ENCODE peak calls at places on chromosomes 2 and 18, in ten cellular contexts. Z, Q, S, J, F, G, C, M, O and L are unnamed samples.

GRCh38 chr2:205780645-205781044 is 98.3 kb downstream of the NRP2 start:
- DNase-seq in Z (no peak), Q (no peak), S (no peak), J (no peak), F (no peak), G (no peak), C (no peak), M (no peak), O (no peak), L (no peak)

GRCh38 chr2:1509271-1509995 is 96.2 kb downstream of the TPO start:
- DNase-seq in Z (no peak), Q (no peak), S (no peak), J (no peak), F (peak), G (no peak), C (no peak), M (no peak), O (no peak), L (no peak)

GRCh38 chr2:31378389-31378788 is 36.2 kb downstream of the XDH start:
- DNase-seq in Z (no peak), Q (no peak), S (no peak), J (no peak), F (no peak), G (no peak), C (no peak), M (no peak), O (no peak), L (no peak)

GRCh38 chr18:54279477-54280205 is 10.3 kb downstream of the POLI start:
- DNase-seq in Z (no peak), Q (no peak), S (no peak), J (no peak), F (no peak), G (no peak), C (no peak), M (no peak), O (no peak), L (no peak)

GRCh38 chr2:63588385-63589147 is at the start of the genes MDH1 and WDPCP:
- DNase-seq in Z (peak), Q (peak), S (peak), J (peak), F (peak), G (peak), C (peak), M (peak), O (peak), L (peak)

GRCh38 chr18:72762505-72763122 is 105.2 kb downstream of the NETO1 start:
- DNase-seq in Z (no peak), Q (no peak), S (no peak), J (peak), F (no peak), G (peak), C (peak), M (peak), O (peak), L (no peak)

GRCh38 chr18:13461936-13462335 is 243.4 kb downstream of the LDLRAD4 start:
- DNase-seq in Z (no peak), Q (no peak), S (no peak), J (no peak), F (no peak), G (no peak), C (no peak), M (no peak), O (no peak), L (no peak)

GRCh38 chr18:67362906-67363305 is 153.6 kb downstream of the DSEL start:
- DNase-seq in Z (no peak), Q (no peak), S (no peak), J (no peak), F (no peak), G (no peak), C (no peak), M (no peak), O (no peak), L (no peak)

GRCh38 chr2:188974184-188974583 is at the start of gene COL3A1:
- DNase-seq in Z (no peak), Q (no peak), S (peak), J (peak), F (no peak), G (no peak), C (no peak), M (peak), O (peak), L (no peak)

GRCh38 chr2:235639885-235640284 is 146.0 kb downstream of the AGAP1 start:
- DNase-seq in Z (no peak), Q (no peak), S (no peak), J (no peak), F (no peak), G (no peak), C (no peak), M (no peak), O (no peak), L (no peak)

GRCh38 chr2:168561991-168562390 is 105.9 kb downstream of the CERS6 start:
- DNase-seq in Z (no peak), Q (no peak), S (no peak), J (no peak), F (no peak), G (no peak), C (no peak), M (no peak), O (no peak), L (no peak)

GRCh38 chr2:134852518-134852917 is 14.1 kb downstream of the ACMSD start:
- DNase-seq in Z (no peak), Q (no peak), S (no peak), J (no peak), F (no peak), G (no peak), C (no peak), M (no peak), O (peak), L (no peak)

GRCh38 chr2:64186698-64187605 is 42.7 kb upstream of the PELI1 start:
- DNase-seq in Z (no peak), Q (no peak), S (no peak), J (no peak), F (no peak), G (no peak), C (no peak), M (no peak), O (no peak), L (no peak)

DNA sequence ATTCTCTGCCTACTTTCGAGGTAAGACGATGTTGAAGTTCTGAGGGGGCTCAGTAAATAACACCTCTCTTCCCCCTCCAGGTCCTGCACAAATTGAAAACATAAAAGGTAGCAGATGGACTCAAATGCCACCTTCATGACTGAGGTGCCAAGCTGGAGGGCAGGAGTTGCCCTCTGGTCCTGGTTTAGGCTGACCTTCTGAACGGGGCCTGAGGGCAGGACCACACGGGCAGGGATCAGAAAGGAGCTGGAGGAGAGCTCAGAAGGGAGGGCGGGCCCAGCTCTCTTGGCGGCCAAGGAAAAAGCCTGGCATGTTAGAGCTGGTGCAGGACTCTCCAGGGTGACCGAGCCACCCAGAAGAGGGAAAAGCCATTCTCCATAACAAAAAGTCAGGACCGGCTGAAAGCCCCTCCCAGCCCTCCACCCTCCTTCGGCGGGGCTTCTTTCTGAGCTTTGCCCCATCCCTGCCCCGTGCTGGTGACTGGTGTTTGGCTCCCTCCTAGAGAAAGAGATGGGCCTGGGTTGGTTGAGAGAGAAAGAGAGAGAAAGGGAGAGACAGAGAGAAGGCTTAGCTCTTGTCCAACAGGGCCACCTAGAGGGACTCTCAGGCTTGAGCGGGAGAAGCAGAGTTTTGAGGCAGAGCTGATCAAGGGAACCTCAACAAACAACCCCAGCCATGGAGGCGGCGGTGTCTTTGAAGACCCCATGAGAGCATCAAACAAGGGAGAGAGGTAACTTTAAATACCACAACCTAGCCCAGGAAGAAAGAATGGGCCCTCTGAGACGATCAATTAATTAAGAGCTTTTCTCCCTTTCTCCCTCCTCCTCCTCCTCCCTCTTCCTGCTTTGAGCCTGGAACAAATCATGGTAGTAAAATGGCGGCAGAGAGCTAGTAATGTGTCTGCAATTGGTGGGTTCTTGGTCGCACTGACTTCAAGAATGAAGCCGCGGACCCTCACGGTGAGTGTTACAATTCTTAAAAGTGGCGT is 50.8 kb downstream of the WIPF1 start:
- DNase-seq in Z (no peak), Q (no peak), S (no peak), J (no peak), F (peak), G (no peak), C (peak), M (peak), O (peak), L (no peak)
- TF ChIP-seq CTCF in Z (no peak), Q (no peak), S (no peak), J (peak), F (peak), G (peak), C (peak), M (peak), O (peak), L (no peak)

GRCh38 chr2:231667096-231667427 is 41.3 kb upstream of the PTMA start:
- DNase-seq in Z (no peak), Q (no peak), S (no peak), J (no peak), F (no peak), G (no peak), C (no peak), M (no peak), O (no peak), L (no peak)

GRCh38 chr2:231665208-231665921 is 43.0 kb upstream of the PTMA start:
- DNase-seq in Z (no peak), Q (no peak), S (peak), J (no peak), F (no peak), G (no peak), C (no peak), M (no peak), O (no peak), L (no peak)

GRCh38 chr2:231667497-231667896 is 40.8 kb upstream of the PTMA start:
- DNase-seq in Z (no peak), Q (no peak), S (no peak), J (no peak), F (no peak), G (no peak), C (no peak), M (no peak), O (no peak), L (no peak)

GRCh38 chr2:231664727-231665126 is 43.6 kb upstream of the PTMA start:
- DNase-seq in Z (no peak), Q (no peak), S (no peak), J (no peak), F (no peak), G (no peak), C (no peak), M (no peak), O (no peak), L (no peak)

GRCh38 chr2:231666171-231667095 is 41.9 kb upstream of the PTMA start:
- DNase-seq in Z (no peak), Q (peak), S (peak), J (peak), F (no peak), G (no peak), C (peak), M (peak), O (peak), L (peak)
- TF ChIP-seq CTCF in Z (no peak), Q (peak), S (peak), J (no peak), F (no peak), G (no peak), C (no peak), M (no peak), O (no peak), L (no peak)

GRCh38 chr2:86105969-86106945 is at the start of gene PTCD3:
- DNase-seq in Z (peak), Q (peak), S (peak), J (peak), F (peak), G (peak), C (peak), M (peak), O (peak), L (peak)
- TF ChIP-seq CTCF in Z (no peak), Q (no peak), S (no peak), J (no peak), F (no peak), G (no peak), C (no peak), M (no peak), O (no peak), L (no peak)

DNA sequence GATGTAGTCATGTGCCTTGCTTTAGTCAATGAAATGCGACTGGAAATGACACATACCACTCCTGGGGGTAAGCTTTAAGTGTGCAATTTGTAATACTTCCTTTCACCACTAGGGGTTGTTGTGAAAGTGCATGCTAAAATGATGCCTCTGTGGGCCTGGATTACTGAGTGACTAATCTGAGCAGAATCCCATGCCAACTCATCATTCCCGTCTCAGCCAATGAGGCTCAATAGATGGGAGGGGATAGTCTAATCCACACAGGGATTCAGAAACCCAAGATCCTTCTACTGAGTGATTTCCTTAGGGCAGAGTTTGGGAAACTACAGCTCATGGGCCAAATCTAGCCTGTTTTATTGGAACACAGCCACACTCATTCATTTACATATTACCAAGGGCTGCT is 54.0 kb downstream of the HRH4 start:
- DNase-seq in Z (no peak), Q (no peak), S (no peak), J (no peak), F (no peak), G (no peak), C (peak), M (peak), O (no peak), L (no peak)
- TF ChIP-seq CTCF in Z (peak), Q (no peak), S (no peak), J (peak), F (peak), G (peak), C (peak), M (peak), O (peak), L (no peak)